ENCODE peak calls at places on chromosomes 13 and 19, in four cellular contexts. Y is SK-N-SH, B is B cell, F is RWPE2. G is an unnamed sample.

GRCh38 chr13:88643233-88643632 is 972.1 kb downstream of the SLITRK5 start:
- DNase-seq in B (no peak), F (no peak), Y (no peak), G (no peak)

GRCh38 chr19:7980168-7980567 is 25.3 kb downstream of the ELAVL1 start:
- DNase-seq in B (no peak), Y (no peak), F (no peak), G (no peak)

GRCh38 chr13:89034015-89034414 is 1362.8 kb downstream of the SLITRK5 start:
- DNase-seq in Y (no peak), F (no peak), B (no peak), G (no peak)

GRCh38 chr19:53045536-53045935 is 996 bp downstream of the ERVV-2 start:
- DNase-seq in Y (no peak), B (no peak), F (no peak), G (no peak)

GRCh38 chr13:102035969-102036368 is 365.9 kb downstream of the FGF14 start:
- DNase-seq in F (no peak), Y (no peak), B (no peak), G (no peak)

GRCh38 chr19:53254451-53255341 is at the start of gene ZNF677:
- DNase-seq in Y (peak), B (peak), F (peak), G (peak)

GRCh38 chr19:47272448-47273312 is 2.0 kb upstream of the INAFM1 start:
- DNase-seq in F (no peak), B (no peak), Y (no peak), G (no peak)

GRCh38 chr13:93318538-93318937 is 91.9 kb downstream of the GPC6 start:
- DNase-seq in B (no peak), F (no peak), Y (no peak), G (peak)

GRCh38 chr19:7492142-7493055 is 3.6 kb upstream of the PEX11G start:
- DNase-seq in B (no peak), F (no peak), Y (no peak), G (peak)

GRCh38 chr19:33408538-33408937 is 35.0 kb downstream of the CEBPG start:
- DNase-seq in B (no peak), Y (no peak), F (no peak), G (no peak)

GRCh38 chr13:39787086-39787487 is 131.6 kb downstream of the COG6 start:
- DNase-seq in Y (no peak), F (no peak), B (no peak), G (no peak)

DNA sequence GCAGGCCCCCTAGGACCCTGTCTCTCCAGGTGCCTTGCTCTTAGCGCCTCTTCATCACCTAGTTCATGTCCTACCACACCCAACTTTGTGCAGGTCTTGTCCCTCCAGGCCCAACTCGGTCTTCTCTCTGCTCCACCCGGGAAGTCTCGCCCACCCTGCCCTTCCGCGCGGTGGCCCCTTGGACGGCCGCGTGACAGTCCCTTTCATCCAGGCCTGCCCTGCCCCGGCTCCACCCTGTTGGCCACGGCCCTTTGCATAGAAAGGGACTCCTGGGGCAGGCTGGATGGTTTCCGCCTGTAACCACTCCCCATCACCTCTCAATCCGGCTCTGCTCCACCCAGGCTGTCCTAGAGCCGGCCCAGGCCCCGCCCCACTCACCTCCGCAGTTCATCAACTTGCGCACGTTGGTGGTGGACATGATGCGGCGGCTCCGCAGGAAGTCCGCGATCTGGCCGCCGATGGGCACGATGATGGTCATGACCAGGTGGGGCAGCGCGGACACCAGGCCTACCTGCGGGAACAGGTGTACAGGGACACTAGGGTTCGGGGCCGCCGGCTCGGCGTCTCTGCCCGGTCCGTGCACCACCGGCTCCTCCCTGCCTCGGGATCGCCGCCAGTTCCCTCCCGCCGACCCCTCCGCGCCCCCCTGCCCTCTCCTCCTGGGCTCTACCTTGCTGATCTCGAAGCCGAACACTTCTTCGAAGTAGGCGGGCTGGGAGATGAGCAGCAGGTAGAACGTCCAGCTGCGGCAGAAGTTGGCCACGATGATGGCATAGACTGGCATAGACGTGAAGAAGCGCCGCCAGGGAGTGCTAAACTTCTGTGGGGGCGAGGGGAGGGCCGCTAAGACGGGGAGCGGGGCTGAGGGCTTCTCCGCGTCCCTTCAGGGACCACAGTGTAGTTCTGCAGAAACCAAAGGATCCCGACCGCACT is 7.2 kb downstream of the GFY start:
- DNase-seq in B (no peak), F (no peak), Y (no peak), G (no peak)
- TF ChIP-seq CTCF in B (no peak), F (no peak), Y (no peak), G (no peak)

GRCh38 chr19:48301886-48302599 is 23.3 kb upstream of the EMP3 start:
- DNase-seq in Y (no peak), F (no peak), B (no peak), G (no peak)

GRCh38 chr19:48303367-48303766 is 22.0 kb upstream of the EMP3 start:
- DNase-seq in F (no peak), B (no peak), Y (no peak), G (no peak)

GRCh38 chr19:48302600-48302959 is 22.8 kb upstream of the EMP3 start:
- DNase-seq in B (no peak), F (no peak), Y (no peak), G (no peak)

GRCh38 chr19:48308695-48309586 is 16.4 kb upstream of the EMP3 start:
- DNase-seq in B (no peak), Y (no peak), F (peak), G (peak)

GRCh38 chr19:48303866-48304265 is 21.5 kb upstream of the EMP3 start:
- DNase-seq in B (no peak), F (no peak), Y (no peak), G (no peak)
- TF ChIP-seq CTCF in B (no peak), F (no peak), Y (no peak), G (no peak)

GRCh38 chr13:30676672-30677071 is 58.7 kb upstream of the ALOX5AP start:
- DNase-seq in Y (no peak), B (no peak), F (no peak), G (peak)
- TF ChIP-seq CTCF in Y (peak), B (no peak), F (peak), G (peak)

GRCh38 chr13:68816715-68817114 is 1290.9 kb upstream of the ATXN8OS start:
- DNase-seq in F (no peak), B (no peak), Y (no peak), G (no peak)
- TF ChIP-seq CTCF in F (no peak), B (no peak), Y (no peak), G (no peak)

GRCh38 chr13:42720116-42720857 is 61.1 kb upstream of the FAM216B start:
- DNase-seq in F (peak), B (no peak), Y (no peak), G (peak)
- TF ChIP-seq CTCF in F (no peak), B (no peak), Y (no peak), G (no peak)

GRCh38 chr19:15262011-15262410 is 29.8 kb upstream of the EPHX3 start:
- DNase-seq in F (no peak), Y (no peak), B (no peak), G (no peak)

GRCh38 chr19:15259900-15260299 is 27.7 kb upstream of the EPHX3 start:
- DNase-seq in B (no peak), Y (no peak), F (no peak), G (no peak)

GRCh38 chr19:15263361-15263985 is 31.2 kb upstream of the EPHX3 start:
- DNase-seq in F (no peak), B (no peak), Y (no peak), G (no peak)

GRCh38 chr19:15257782-15258181 is 25.5 kb upstream of the EPHX3 start:
- DNase-seq in B (no peak), F (no peak), Y (no peak), G (no peak)

GRCh38 chr19:15260939-15261338 is 28.7 kb upstream of the EPHX3 start:
- DNase-seq in F (no peak), Y (peak), B (no peak), G (no peak)
- TF ChIP-seq CTCF in F (peak), Y (peak), B (peak), G (peak)

GRCh38 chr13:77698211-77699058 is 948 bp downstream of the SLAIN1 start:
- DNase-seq in F (no peak), Y (peak), B (peak), G (no peak)
- TF ChIP-seq CTCF in F (no peak), Y (no peak), B (peak), G (no peak)

GRCh38 chr13:113663934-113664333 is 3.1 kb upstream of the GRK1 start:
- DNase-seq in F (no peak), B (no peak), Y (no peak), G (no peak)
- TF ChIP-seq CTCF in F (no peak), B (no peak), Y (no peak), G (no peak)

GRCh38 chr19:45558399-45558878 is 26.2 kb downstream of the OPA3 start:
- DNase-seq in B (peak), F (no peak), Y (peak), G (peak)
- TF ChIP-seq CTCF in B (peak), F (peak), Y (peak), G (peak)

G was measured in bronchial epithelial cell.